ENCODE peak calls at places on chromosomes 11 and 22, in six cellular contexts. R is mesendoderm, N is IMR-90, V is H1, E is mesenchymal stem cell, W is neuronal stem cell. U is an unnamed sample.

GRCh38 chr22:44625981-44626687 is 75.9 kb upstream of the PRR5 start:
- DNase-seq in R (peak; percentile 70), N (peak; percentile 45), V (peak; percentile 93), E (peak; percentile 59), W (peak; percentile 69), U (peak; percentile 74)

GRCh38 chr11:38900156-38900679 is 2302.2 kb upstream of the RAG2 start:
- DNase-seq in R (no peak), N (no peak), V (no peak), E (no peak), W (no peak), U (peak; percentile 28)

GRCh38 chr11:21427750-21428149 is 758.4 kb downstream of the NELL1 start:
- DNase-seq in R (no peak), N (no peak), V (no peak), E (no peak), W (no peak), U (no peak)

GRCh38 chr22:49348631-49349030 is 479.0 kb downstream of the BRD1 start:
- DNase-seq in R (no peak), N (no peak), V (no peak), E (no peak), W (no peak), U (no peak)

GRCh38 chr11:65617136-65617850 is 1.7 kb downstream of the PCNX3 start:
- DNase-seq in R (no peak), N (no peak), V (no peak), E (no peak), W (no peak), U (no peak)

GRCh38 chr11:70622091-70622490 is 223.8 kb downstream of the CTTN start:
- DNase-seq in R (no peak), N (no peak), V (no peak), E (no peak), W (no peak), U (no peak)

GRCh38 chr11:62806611-62807121 is 1.4 kb upstream of the NXF1 start:
- DNase-seq in R (peak; percentile 67), N (peak; percentile 48), V (no peak), E (peak; percentile 62), W (no peak), U (no peak)

GRCh38 chr11:8290122-8290810 is 26.6 kb upstream of the LMO1 start:
- DNase-seq in R (peak; percentile 46), N (no peak), V (no peak), E (no peak), W (no peak), U (peak; percentile 15)

GRCh38 chr11:57303280-57303989 is 21.3 kb downstream of the TNKS1BP1 start:
- DNase-seq in R (peak; percentile 49), N (no peak), V (no peak), E (no peak), W (no peak), U (no peak)

GRCh38 chr11:28621648-28622215 is 513.5 kb downstream of the METTL15 start:
- DNase-seq in R (no peak), N (peak; percentile 29), V (no peak), E (peak; percentile 47), W (no peak), U (no peak)

GRCh38 chr22:24996420-24996952 is 44.0 kb downstream of the KIAA1671 start:
- DNase-seq in R (peak; percentile 100), N (no peak), V (peak; percentile 73), E (peak; percentile 94), W (peak; percentile 41), U (peak; percentile 94)

GRCh38 chr22:17167486-17167885 is 8.4 kb upstream of the HDHD5 start:
- DNase-seq in R (no peak), N (no peak), V (no peak), E (no peak), W (no peak), U (no peak)

GRCh38 chr11:93329936-93330445 is 551 bp upstream of the DEUP1 start:
- DNase-seq in R (peak; percentile 53), N (no peak), V (peak; percentile 55), E (peak; percentile 2), W (no peak), U (peak; percentile 62)

GRCh38 chr11:62726156-62727006 is 876 bp downstream of the HNRNPUL2 start:
- DNase-seq in R (peak; percentile 16), N (no peak), V (no peak), E (no peak), W (no peak), U (no peak)

GRCh38 chr11:106399075-106399500 is 321.6 kb downstream of the AASDHPPT start:
- DNase-seq in R (no peak), N (peak; percentile 100), V (no peak), E (peak; percentile 98), W (no peak), U (no peak)

GRCh38 chr11:110710520-110711381 is 1.5 kb downstream of the ARHGAP20 start:
- DNase-seq in R (peak; percentile 26), N (peak; percentile 51), V (peak; percentile 54), E (peak; percentile 23), W (no peak), U (peak; percentile 44)

GRCh38 chr22:32958021-32958420 is 100.2 kb downstream of the SYN3 start:
- DNase-seq in R (no peak), N (no peak), V (no peak), E (no peak), W (no peak), U (no peak)

GRCh38 chr11:83006877-83007330 is 64.8 kb downstream of the RAB30 start:
- DNase-seq in R (no peak), N (no peak), V (no peak), E (no peak), W (no peak), U (no peak)

GRCh38 chr11:126664193-126664592 is 308.7 kb downstream of the ST3GAL4 start:
- DNase-seq in R (no peak), N (no peak), V (no peak), E (no peak), W (no peak), U (no peak)

GRCh38 chr11:130426223-130427048 is 2.0 kb downstream of the ADAMTS8 start:
- DNase-seq in R (no peak), N (no peak), V (no peak), E (no peak), W (no peak), U (no peak)

DNA sequence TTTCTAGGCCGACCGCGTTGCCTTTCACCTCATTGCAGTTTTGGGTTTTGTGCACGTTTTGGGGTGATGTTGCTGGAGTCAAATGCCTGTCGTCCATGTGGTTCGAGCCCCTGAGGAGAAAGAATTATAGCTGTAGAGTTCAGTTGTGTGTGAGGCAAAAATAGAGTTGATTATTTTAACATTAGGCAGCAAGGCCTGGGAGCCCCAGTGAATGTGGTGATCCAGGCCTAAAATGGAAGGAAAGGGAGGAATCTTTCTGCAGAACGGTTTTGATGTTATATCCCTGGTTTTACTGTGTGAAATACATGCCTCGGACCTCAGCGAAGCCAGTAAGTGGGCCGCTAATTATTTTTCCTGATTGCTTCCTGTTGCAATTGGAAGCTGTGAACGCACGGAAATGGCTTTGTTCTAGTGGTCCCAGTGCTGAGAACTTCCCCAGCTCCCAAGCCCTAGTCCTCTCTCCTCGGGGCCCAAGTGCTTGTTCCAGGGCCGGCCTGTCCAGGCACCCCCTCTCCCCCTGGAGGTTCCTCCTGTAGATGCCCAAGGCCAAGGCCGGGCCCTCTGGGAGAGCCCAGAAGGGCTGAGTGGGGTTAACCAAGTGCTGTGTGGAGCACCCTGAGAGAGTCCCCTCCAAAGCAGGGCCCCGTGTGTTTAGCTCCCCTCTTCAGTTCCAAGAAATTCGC is 2.0 kb downstream of the LRP5 start:
- DNase-seq in R (peak; percentile 67), N (no peak), V (no peak), E (peak; percentile 50), W (no peak), U (peak; percentile 47)
- H3K18ac ChIP-seq in R (peak overlapping the region; percentile 94), N (peak overlapping the region; percentile 30), V (peak overlapping the region; percentile 83), E (peak overlapping the region; percentile 88), W (peak overlapping the region; percentile 16), U (peak overlapping the region; percentile 67)

GRCh38 chr11:2689551-2690260 is 10.1 kb downstream of the KCNQ1OT1 start:
- DNase-seq in R (no peak), N (no peak), V (no peak), E (no peak), W (no peak), U (no peak)

GRCh38 chr11:2687782-2688191 is 12.0 kb downstream of the KCNQ1OT1 start:
- DNase-seq in R (peak; percentile 23), N (no peak), V (no peak), E (no peak), W (no peak), U (peak; percentile 56)

GRCh38 chr11:2687223-2687530 is 12.6 kb downstream of the KCNQ1OT1 start:
- DNase-seq in R (no peak), N (no peak), V (no peak), E (no peak), W (no peak), U (no peak)

GRCh38 chr11:2690261-2690575 is 9.6 kb downstream of the KCNQ1OT1 start:
- DNase-seq in R (no peak), N (no peak), V (no peak), E (peak; percentile 74), W (no peak), U (no peak)

GRCh38 chr11:2688381-2689231 is 11.2 kb downstream of the KCNQ1OT1 start:
- DNase-seq in R (no peak), N (no peak), V (no peak), E (no peak), W (no peak), U (no peak)
- H3K18ac ChIP-seq in R (no peak overlapping the region), N (no peak overlapping the region), V (peak overlapping the region; percentile 72), E (peak overlapping the region; percentile 13), W (no peak overlapping the region), U (no peak overlapping the region)

DNA sequence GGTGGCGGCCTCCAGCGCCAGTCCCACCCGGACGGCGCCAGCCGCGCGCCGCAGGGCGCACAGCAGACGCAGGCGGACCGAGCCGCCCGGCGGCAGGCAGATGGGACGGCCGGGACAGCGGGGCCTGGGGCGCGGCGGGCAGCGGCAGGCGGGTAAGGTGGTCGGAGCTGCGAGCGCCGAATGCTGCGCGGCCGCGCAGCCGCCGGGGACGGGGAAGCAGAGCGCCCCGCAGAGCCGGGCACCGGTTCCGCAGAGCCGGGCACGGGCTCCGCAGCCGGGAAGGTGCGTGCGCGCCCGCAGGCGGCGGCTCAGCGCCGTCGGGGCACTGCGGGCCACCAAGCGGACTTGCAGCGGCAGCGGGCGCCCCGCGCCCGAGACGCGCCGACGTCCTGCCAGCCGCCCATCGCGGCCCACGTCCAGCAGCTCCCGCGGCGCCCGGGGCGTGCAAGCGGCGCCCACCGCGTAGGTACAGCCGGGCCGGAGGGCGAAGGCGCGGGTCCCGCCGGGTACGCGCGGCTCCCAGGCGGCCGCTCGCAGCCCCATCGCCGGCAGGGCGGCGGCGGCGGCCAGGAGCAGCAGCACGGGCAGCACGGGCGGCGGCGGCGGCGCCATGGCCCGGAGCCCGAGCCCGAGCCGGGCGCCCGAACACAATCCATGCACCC is 730 bp downstream of the CELSR1 start:
- DNase-seq in R (peak; percentile 20), N (no peak), V (peak; percentile 64), E (no peak), W (peak; percentile 24), U (no peak)
- H3K18ac ChIP-seq in R (peak overlapping the region; percentile 51), N (no peak overlapping the region), V (no peak overlapping the region), E (no peak overlapping the region), W (peak overlapping the region; percentile 92), U (no peak overlapping the region)

GRCh38 chr11:68311155-68312116 is 955 bp upstream of the LRP5 start:
- DNase-seq in R (no peak), N (no peak), V (no peak), E (peak; percentile 13), W (no peak), U (peak; percentile 40)

GRCh38 chr11:68309621-68310185 is 2.7 kb upstream of the LRP5 start:
- DNase-seq in R (no peak), N (peak; percentile 9), V (no peak), E (peak; percentile 9), W (no peak), U (no peak)

GRCh38 chr11:68313574-68314202 is 1.3 kb downstream of the LRP5 start:
- DNase-seq in R (no peak), N (peak; percentile 30), V (no peak), E (peak; percentile 66), W (no peak), U (peak; percentile 36)

GRCh38 chr11:68312780-68313573 is 586 bp downstream of the LRP5 start:
- DNase-seq in R (no peak), N (no peak), V (no peak), E (peak; percentile 28), W (no peak), U (no peak)

GRCh38 chr11:68312117-68312779 is at the start of gene LRP5:
- DNase-seq in R (no peak), N (peak; percentile 10), V (no peak), E (peak; percentile 31), W (no peak), U (no peak)
- H3K18ac ChIP-seq in R (peak within 1 kb of the TSS; percentile 95), N (peak within 1 kb of the TSS; percentile 15), V (peak within 1 kb of the TSS; percentile 83), E (peak within 1 kb of the TSS; percentile 92), W (peak within 1 kb of the TSS; percentile 95), U (no peak within 1 kb of the TSS)

U was measured in H9.